ENCODE peak calls at places on chromosomes 13 and 19, in five cellular contexts. L, Q, W, I and X are unnamed samples.

GRCh38 chr19:47720669-47721068 is 7.4 kb downstream of the EHD2 start:
- DNase-seq in L (no peak), Q (no peak), W (no peak), I (no peak), X (no peak)

GRCh38 chr19:31290926-31291590 is 58.2 kb downstream of the TSHZ3 start:
- DNase-seq in L (no peak), Q (no peak), W (no peak), I (no peak), X (no peak)

GRCh38 chr13:72782717-72783116 is 784 bp downstream of the PIBF1 start:
- DNase-seq in L (no peak), Q (no peak), W (no peak), I (no peak), X (no peak)

GRCh38 chr19:34351382-34351802 is 13.6 kb upstream of the GPI start:
- DNase-seq in L (no peak), Q (no peak), W (no peak), I (no peak), X (no peak)

GRCh38 chr19:38039966-38040365 is 133.0 kb downstream of the SIPA1L3 start:
- DNase-seq in L (no peak), Q (no peak), W (no peak), I (peak), X (no peak)

GRCh38 chr13:31946091-31946770 is 85.3 kb upstream of the FRY start:
- DNase-seq in L (no peak), Q (no peak), W (no peak), I (no peak), X (no peak)

GRCh38 chr19:19191920-19192882 is at the start of the genes BORCS8 and RFXANK:
- DNase-seq in L (peak), Q (peak), W (peak), I (peak), X (peak)

GRCh38 chr13:113567681-113568080 is 16.9 kb upstream of the TFDP1 start:
- DNase-seq in L (no peak), Q (no peak), W (no peak), I (no peak), X (no peak)

GRCh38 chr13:95296326-95296939 is 4.8 kb downstream of the ABCC4 start:
- DNase-seq in L (no peak), Q (peak), W (no peak), I (no peak), X (no peak)

GRCh38 chr19:17303940-17304267 is 679 bp upstream of the ABHD8 start:
- DNase-seq in L (no peak), Q (no peak), W (no peak), I (no peak), X (no peak)

GRCh38 chr13:48994731-48995130 is 19.0 kb downstream of the FNDC3A start:
- DNase-seq in L (no peak), Q (no peak), W (no peak), I (peak), X (no peak)

GRCh38 chr19:13398780-13399726 is 107.2 kb downstream of the CACNA1A start:
- DNase-seq in L (no peak), Q (no peak), W (peak), I (peak), X (no peak)